ENCODE peak calls at places on chromosomes 7 and 10, in five cellular contexts. One of them, this sample, is unnamed.

GRCh38 chr7:143216151-143216550 is 5.7 kb upstream of the TAS2R40 start:
- DNase-seq in T-cell: no peak
- DNase-seq in choroid plexus epithelial cell: peak
- DNase-seq in stimulated activated CD4-positive, alpha-beta T cell treated with anti-CD3 and anti-CD28 coated beads, Interleukin-1b, Interleukin-23, amount 100 ng/mL, for 24 hours: no peak
- DNase-seq in AG04450: no peak
- DNase-seq in this sample: no peak

GRCh38 chr10:16599662-16600061 is 78.0 kb upstream of the C1QL3 start:
- DNase-seq in AG04450: no peak
- DNase-seq in stimulated activated CD4-positive, alpha-beta T cell treated with anti-CD3 and anti-CD28 coated beads, Interleukin-1b, Interleukin-23, amount 100 ng/mL, for 24 hours: no peak
- DNase-seq in T-cell: no peak
- DNase-seq in choroid plexus epithelial cell: no peak
- DNase-seq in this sample: no peak

GRCh38 chr10:129971381-129972144 is 7.5 kb upstream of the EBF3 start:
- DNase-seq in stimulated activated CD4-positive, alpha-beta T cell treated with anti-CD3 and anti-CD28 coated beads, Interleukin-1b, Interleukin-23, amount 100 ng/mL, for 24 hours: no peak
- DNase-seq in T-cell: no peak
- DNase-seq in AG04450: no peak
- DNase-seq in choroid plexus epithelial cell: peak
- DNase-seq in this sample: no peak

GRCh38 chr7:69419928-69420327 is 178.3 kb upstream of the AUTS2 start:
- DNase-seq in T-cell: no peak
- DNase-seq in choroid plexus epithelial cell: no peak
- DNase-seq in stimulated activated CD4-positive, alpha-beta T cell treated with anti-CD3 and anti-CD28 coated beads, Interleukin-1b, Interleukin-23, amount 100 ng/mL, for 24 hours: no peak
- DNase-seq in AG04450: no peak
- DNase-seq in this sample: no peak

GRCh38 chr10:29501692-29502091 is 133.1 kb downstream of the SVIL start:
- DNase-seq in T-cell: no peak
- DNase-seq in AG04450: peak
- DNase-seq in stimulated activated CD4-positive, alpha-beta T cell treated with anti-CD3 and anti-CD28 coated beads, Interleukin-1b, Interleukin-23, amount 100 ng/mL, for 24 hours: no peak
- DNase-seq in choroid plexus epithelial cell: peak
- DNase-seq in this sample: no peak

GRCh38 chr10:4131407-4132215 is 346.6 kb upstream of the KLF6 start:
- DNase-seq in choroid plexus epithelial cell: peak
- DNase-seq in stimulated activated CD4-positive, alpha-beta T cell treated with anti-CD3 and anti-CD28 coated beads, Interleukin-1b, Interleukin-23, amount 100 ng/mL, for 24 hours: peak
- DNase-seq in AG04450: peak
- DNase-seq in T-cell: peak
- DNase-seq in this sample: peak

GRCh38 chr7:37074370-37074769 is 350.1 kb upstream of the AOAH start:
- DNase-seq in T-cell: no peak
- DNase-seq in AG04450: no peak
- DNase-seq in stimulated activated CD4-positive, alpha-beta T cell treated with anti-CD3 and anti-CD28 coated beads, Interleukin-1b, Interleukin-23, amount 100 ng/mL, for 24 hours: no peak
- DNase-seq in choroid plexus epithelial cell: no peak
- DNase-seq in this sample: no peak

GRCh38 chr10:29328988-29329387 is 40.1 kb downstream of the LYZL1 start:
- DNase-seq in choroid plexus epithelial cell: no peak
- DNase-seq in AG04450: peak
- DNase-seq in T-cell: no peak
- DNase-seq in stimulated activated CD4-positive, alpha-beta T cell treated with anti-CD3 and anti-CD28 coated beads, Interleukin-1b, Interleukin-23, amount 100 ng/mL, for 24 hours: no peak
- DNase-seq in this sample: no peak

GRCh38 chr10:3287566-3288445 is 115.2 kb upstream of the PITRM1 start:
- DNase-seq in T-cell: no peak
- DNase-seq in stimulated activated CD4-positive, alpha-beta T cell treated with anti-CD3 and anti-CD28 coated beads, Interleukin-1b, Interleukin-23, amount 100 ng/mL, for 24 hours: no peak
- DNase-seq in choroid plexus epithelial cell: no peak
- DNase-seq in AG04450: no peak
- DNase-seq in this sample: no peak

GRCh38 chr7:31785081-31785480 is 98.1 kb downstream of the PPP1R17 start:
- DNase-seq in stimulated activated CD4-positive, alpha-beta T cell treated with anti-CD3 and anti-CD28 coated beads, Interleukin-1b, Interleukin-23, amount 100 ng/mL, for 24 hours: no peak
- DNase-seq in AG04450: no peak
- DNase-seq in T-cell: no peak
- DNase-seq in choroid plexus epithelial cell: no peak
- DNase-seq in this sample: no peak

GRCh38 chr7:116249969-116250553 is 39.7 kb downstream of the TES start:
- DNase-seq in AG04450: no peak
- DNase-seq in choroid plexus epithelial cell: peak
- DNase-seq in stimulated activated CD4-positive, alpha-beta T cell treated with anti-CD3 and anti-CD28 coated beads, Interleukin-1b, Interleukin-23, amount 100 ng/mL, for 24 hours: no peak
- DNase-seq in T-cell: no peak
- DNase-seq in this sample: no peak

GRCh38 chr7:24980695-24981543 is 941 bp upstream of the OSBPL3 start:
- DNase-seq in choroid plexus epithelial cell: peak
- DNase-seq in T-cell: peak
- DNase-seq in stimulated activated CD4-positive, alpha-beta T cell treated with anti-CD3 and anti-CD28 coated beads, Interleukin-1b, Interleukin-23, amount 100 ng/mL, for 24 hours: no peak
- DNase-seq in AG04450: no peak
- DNase-seq in this sample: no peak

GRCh38 chr7:99108615-99109014 is 35.3 kb downstream of the SMURF1 start:
- DNase-seq in T-cell: no peak
- DNase-seq in AG04450: no peak
- DNase-seq in choroid plexus epithelial cell: peak
- DNase-seq in stimulated activated CD4-positive, alpha-beta T cell treated with anti-CD3 and anti-CD28 coated beads, Interleukin-1b, Interleukin-23, amount 100 ng/mL, for 24 hours: no peak
- DNase-seq in this sample: no peak

GRCh38 chr7:150406565-150407421 is 27.7 kb downstream of the ZNF775 start:
- DNase-seq in T-cell: peak
- DNase-seq in choroid plexus epithelial cell: peak
- DNase-seq in stimulated activated CD4-positive, alpha-beta T cell treated with anti-CD3 and anti-CD28 coated beads, Interleukin-1b, Interleukin-23, amount 100 ng/mL, for 24 hours: no peak
- DNase-seq in AG04450: no peak
- DNase-seq in this sample: peak

GRCh38 chr7:2730846-2731770 is 43.1 kb downstream of the AMZ1 start:
- DNase-seq in choroid plexus epithelial cell: no peak
- DNase-seq in T-cell: no peak
- DNase-seq in stimulated activated CD4-positive, alpha-beta T cell treated with anti-CD3 and anti-CD28 coated beads, Interleukin-1b, Interleukin-23, amount 100 ng/mL, for 24 hours: no peak
- DNase-seq in AG04450: no peak
- DNase-seq in this sample: no peak

GRCh38 chr10:127935115-127935561 is 28.2 kb downstream of the PTPRE start:
- DNase-seq in AG04450: no peak
- DNase-seq in stimulated activated CD4-positive, alpha-beta T cell treated with anti-CD3 and anti-CD28 coated beads, Interleukin-1b, Interleukin-23, amount 100 ng/mL, for 24 hours: no peak
- DNase-seq in T-cell: no peak
- DNase-seq in choroid plexus epithelial cell: no peak
- DNase-seq in this sample: no peak

GRCh38 chr7:91034459-91035368 is 229.5 kb upstream of the FZD1 start:
- DNase-seq in choroid plexus epithelial cell: peak
- DNase-seq in AG04450: peak
- DNase-seq in T-cell: no peak
- DNase-seq in stimulated activated CD4-positive, alpha-beta T cell treated with anti-CD3 and anti-CD28 coated beads, Interleukin-1b, Interleukin-23, amount 100 ng/mL, for 24 hours: no peak
- DNase-seq in this sample: no peak

GRCh38 chr7:16939161-16939560 is 57.4 kb upstream of the AGR3 start:
- DNase-seq in T-cell: no peak
- DNase-seq in choroid plexus epithelial cell: no peak
- DNase-seq in stimulated activated CD4-positive, alpha-beta T cell treated with anti-CD3 and anti-CD28 coated beads, Interleukin-1b, Interleukin-23, amount 100 ng/mL, for 24 hours: no peak
- DNase-seq in AG04450: no peak
- DNase-seq in this sample: no peak

GRCh38 chr10:12800302-12800701 is 201.2 kb downstream of the CCDC3 start:
- DNase-seq in T-cell: no peak
- DNase-seq in stimulated activated CD4-positive, alpha-beta T cell treated with anti-CD3 and anti-CD28 coated beads, Interleukin-1b, Interleukin-23, amount 100 ng/mL, for 24 hours: no peak
- DNase-seq in choroid plexus epithelial cell: no peak
- DNase-seq in AG04450: no peak
- DNase-seq in this sample: no peak

GRCh38 chr10:9786101-9786500 is 1231.6 kb upstream of the CELF2 start:
- DNase-seq in T-cell: no peak
- DNase-seq in AG04450: peak
- DNase-seq in choroid plexus epithelial cell: peak
- DNase-seq in stimulated activated CD4-positive, alpha-beta T cell treated with anti-CD3 and anti-CD28 coated beads, Interleukin-1b, Interleukin-23, amount 100 ng/mL, for 24 hours: no peak
- DNase-seq in this sample: no peak

GRCh38 chr7:145082366-145083240 is 246.8 kb upstream of the TPK1 start:
- DNase-seq in T-cell: no peak
- DNase-seq in choroid plexus epithelial cell: peak
- DNase-seq in AG04450: no peak
- DNase-seq in stimulated activated CD4-positive, alpha-beta T cell treated with anti-CD3 and anti-CD28 coated beads, Interleukin-1b, Interleukin-23, amount 100 ng/mL, for 24 hours: no peak
- DNase-seq in this sample: no peak

GRCh38 chr7:155062431-155062830 is 7.7 kb upstream of the HTR5A start:
- DNase-seq in stimulated activated CD4-positive, alpha-beta T cell treated with anti-CD3 and anti-CD28 coated beads, Interleukin-1b, Interleukin-23, amount 100 ng/mL, for 24 hours: no peak
- DNase-seq in choroid plexus epithelial cell: no peak
- DNase-seq in AG04450: no peak
- DNase-seq in T-cell: no peak
- DNase-seq in this sample: no peak

GRCh38 chr7:89655946-89656345 is 498.3 kb upstream of the STEAP1 start:
- DNase-seq in choroid plexus epithelial cell: no peak
- DNase-seq in stimulated activated CD4-positive, alpha-beta T cell treated with anti-CD3 and anti-CD28 coated beads, Interleukin-1b, Interleukin-23, amount 100 ng/mL, for 24 hours: no peak
- DNase-seq in T-cell: no peak
- DNase-seq in AG04450: no peak
- DNase-seq in this sample: no peak

GRCh38 chr7:50727072-50727471 is 55.6 kb downstream of the GRB10 start:
- DNase-seq in T-cell: no peak
- DNase-seq in stimulated activated CD4-positive, alpha-beta T cell treated with anti-CD3 and anti-CD28 coated beads, Interleukin-1b, Interleukin-23, amount 100 ng/mL, for 24 hours: no peak
- DNase-seq in choroid plexus epithelial cell: peak
- DNase-seq in AG04450: no peak
- DNase-seq in this sample: no peak

GRCh38 chr7:54839538-54840213 is 80.7 kb upstream of the SEC61G start:
- DNase-seq in T-cell: no peak
- DNase-seq in choroid plexus epithelial cell: peak
- DNase-seq in AG04450: no peak
- DNase-seq in stimulated activated CD4-positive, alpha-beta T cell treated with anti-CD3 and anti-CD28 coated beads, Interleukin-1b, Interleukin-23, amount 100 ng/mL, for 24 hours: no peak
- DNase-seq in this sample: no peak

GRCh38 chr10:104262055-104262454 is 6.9 kb upstream of the GSTO2 start:
- DNase-seq in AG04450: no peak
- DNase-seq in T-cell: no peak
- DNase-seq in stimulated activated CD4-positive, alpha-beta T cell treated with anti-CD3 and anti-CD28 coated beads, Interleukin-1b, Interleukin-23, amount 100 ng/mL, for 24 hours: no peak
- DNase-seq in choroid plexus epithelial cell: no peak
- DNase-seq in this sample: no peak

GRCh38 chr7:130891254-130892094 is 157.5 kb upstream of the KLF14 start:
- DNase-seq in T-cell: no peak
- DNase-seq in choroid plexus epithelial cell: peak
- DNase-seq in stimulated activated CD4-positive, alpha-beta T cell treated with anti-CD3 and anti-CD28 coated beads, Interleukin-1b, Interleukin-23, amount 100 ng/mL, for 24 hours: no peak
- DNase-seq in AG04450: peak
- DNase-seq in this sample: no peak

GRCh38 chr10:78905015-78905939 is 163.5 kb upstream of the ZMIZ1 start:
- DNase-seq in stimulated activated CD4-positive, alpha-beta T cell treated with anti-CD3 and anti-CD28 coated beads, Interleukin-1b, Interleukin-23, amount 100 ng/mL, for 24 hours: no peak
- DNase-seq in choroid plexus epithelial cell: no peak
- DNase-seq in AG04450: no peak
- DNase-seq in T-cell: no peak
- DNase-seq in this sample: no peak

GRCh38 chr10:128054163-128054970 is 71.9 kb downstream of the MKI67 start:
- DNase-seq in AG04450: no peak
- DNase-seq in T-cell: no peak
- DNase-seq in choroid plexus epithelial cell: no peak
- DNase-seq in stimulated activated CD4-positive, alpha-beta T cell treated with anti-CD3 and anti-CD28 coated beads, Interleukin-1b, Interleukin-23, amount 100 ng/mL, for 24 hours: no peak
- DNase-seq in this sample: no peak

GRCh38 chr7:25832456-25832855 is 319.5 kb upstream of the NFE2L3 start:
- DNase-seq in T-cell: no peak
- DNase-seq in stimulated activated CD4-positive, alpha-beta T cell treated with anti-CD3 and anti-CD28 coated beads, Interleukin-1b, Interleukin-23, amount 100 ng/mL, for 24 hours: no peak
- DNase-seq in choroid plexus epithelial cell: peak
- DNase-seq in AG04450: no peak
- DNase-seq in this sample: no peak

GRCh38 chr7:50584793-50585399 is 19.7 kb upstream of the DDC start:
- DNase-seq in choroid plexus epithelial cell: no peak
- DNase-seq in stimulated activated CD4-positive, alpha-beta T cell treated with anti-CD3 and anti-CD28 coated beads, Interleukin-1b, Interleukin-23, amount 100 ng/mL, for 24 hours: no peak
- DNase-seq in AG04450: no peak
- DNase-seq in T-cell: no peak
- DNase-seq in this sample: no peak

GRCh38 chr10:46247808-46248569 is 38.8 kb upstream of the ANTXRL start:
- DNase-seq in choroid plexus epithelial cell: no peak
- DNase-seq in AG04450: no peak
- DNase-seq in T-cell: no peak
- DNase-seq in stimulated activated CD4-positive, alpha-beta T cell treated with anti-CD3 and anti-CD28 coated beads, Interleukin-1b, Interleukin-23, amount 100 ng/mL, for 24 hours: no peak
- DNase-seq in this sample: no peak

GRCh38 chr10:86363833-86364511 is 2.6 kb downstream of the GRID1 start:
- DNase-seq in AG04450: no peak
- DNase-seq in T-cell: no peak
- DNase-seq in stimulated activated CD4-positive, alpha-beta T cell treated with anti-CD3 and anti-CD28 coated beads, Interleukin-1b, Interleukin-23, amount 100 ng/mL, for 24 hours: no peak
- DNase-seq in choroid plexus epithelial cell: no peak
- DNase-seq in this sample: no peak

GRCh38 chr10:132282667-132283603 is 24.8 kb downstream of the STK32C start:
- DNase-seq in T-cell: no peak
- DNase-seq in AG04450: no peak
- DNase-seq in choroid plexus epithelial cell: no peak
- DNase-seq in stimulated activated CD4-positive, alpha-beta T cell treated with anti-CD3 and anti-CD28 coated beads, Interleukin-1b, Interleukin-23, amount 100 ng/mL, for 24 hours: no peak
- DNase-seq in this sample: no peak

GRCh38 chr7:105306160-105306784 is 82.4 kb downstream of the SRPK2 start:
- DNase-seq in stimulated activated CD4-positive, alpha-beta T cell treated with anti-CD3 and anti-CD28 coated beads, Interleukin-1b, Interleukin-23, amount 100 ng/mL, for 24 hours: no peak
- DNase-seq in T-cell: no peak
- DNase-seq in choroid plexus epithelial cell: peak
- DNase-seq in AG04450: no peak
- DNase-seq in this sample: no peak

GRCh38 chr10:6299234-6299633 is 96.5 kb downstream of the PFKFB3 start:
- DNase-seq in choroid plexus epithelial cell: no peak
- DNase-seq in stimulated activated CD4-positive, alpha-beta T cell treated with anti-CD3 and anti-CD28 coated beads, Interleukin-1b, Interleukin-23, amount 100 ng/mL, for 24 hours: no peak
- DNase-seq in AG04450: no peak
- DNase-seq in T-cell: no peak
- DNase-seq in this sample: no peak

GRCh38 chr10:86813101-86813500 is 56.7 kb downstream of the BMPR1A start:
- DNase-seq in stimulated activated CD4-positive, alpha-beta T cell treated with anti-CD3 and anti-CD28 coated beads, Interleukin-1b, Interleukin-23, amount 100 ng/mL, for 24 hours: no peak
- DNase-seq in T-cell: no peak
- DNase-seq in AG04450: no peak
- DNase-seq in choroid plexus epithelial cell: no peak
- DNase-seq in this sample: no peak

This sample was measured in CD4-positive, alpha-beta memory T cell.